ENCODE peak calls at places on chromosomes 13 and 19, in five cellular contexts. T is A549, O is tibial artery, A is BE2C, F is spleen. L is an unnamed sample.

GRCh38 chr13:101757446-101758039 is 305.1 kb downstream of the ITGBL1 start:
- DNase-seq in F (no peak), O (no peak), A (no peak), T (peak; percentile 45), L (no peak)

GRCh38 chr19:5969476-5969875 is 8.5 kb downstream of the RANBP3 start:
- DNase-seq in O (no peak), F (no peak), T (no peak), A (no peak), L (no peak)

GRCh38 chr13:42486711-42487198 is 87.2 kb upstream of the TNFSF11 start:
- DNase-seq in A (no peak), F (no peak), O (no peak), T (peak; percentile 17), L (peak; percentile 44)

GRCh38 chr19:6540918-6541689 is 10.3 kb downstream of the TNFSF9 start:
- DNase-seq in T (no peak), A (no peak), F (no peak), O (no peak), L (no peak)

GRCh38 chr19:9947441-9947840 is 11.1 kb upstream of the OLFM2 start:
- DNase-seq in F (no peak), T (no peak), A (no peak), O (no peak), L (no peak)

GRCh38 chr13:92436927-92437326 is 789.7 kb upstream of the GPC6 start:
- DNase-seq in F (no peak), T (no peak), O (no peak), A (no peak), L (no peak)

GRCh38 chr13:51643114-51643881 is 59.0 kb downstream of the WDFY2 start:
- DNase-seq in T (peak; percentile 66), O (no peak), A (no peak), F (no peak), L (peak; percentile 81)

GRCh38 chr13:41942462-41943094 is 18.3 kb downstream of the VWA8 start:
- DNase-seq in O (no peak), F (no peak), A (peak; percentile 20), T (peak; percentile 55), L (no peak)

GRCh38 chr19:46192990-46193650 is 36.4 kb upstream of the IGFL1 start:
- DNase-seq in T (peak; percentile 84), A (peak; percentile 62), F (no peak), O (peak; percentile 31), L (peak; percentile 86)

GRCh38 chr13:79901336-79901735 is 420.4 kb downstream of the NDFIP2 start:
- DNase-seq in A (peak; percentile 46), O (no peak), F (no peak), T (no peak), L (peak; percentile 31)

GRCh38 chr19:39053276-39054090 is 21.1 kb upstream of the FBXO27 start:
- DNase-seq in O (no peak), A (no peak), T (peak; percentile 68), F (no peak), L (no peak)

GRCh38 chr13:114119196-114119595 is 13.2 kb downstream of the RASA3 start:
- DNase-seq in A (no peak), F (no peak), O (no peak), T (peak; percentile 48), L (peak; percentile 92)

GRCh38 chr13:40152145-40152544 is 496.7 kb downstream of the COG6 start:
- DNase-seq in F (no peak), T (peak; percentile 63), A (no peak), O (peak; percentile 43), L (peak; percentile 23)

GRCh38 chr19:38892841-38893240 is 6.6 kb downstream of the SIRT2 start:
- DNase-seq in F (no peak), O (no peak), T (no peak), A (no peak), L (no peak)

GRCh38 chr13:44266305-44266704 is 107.3 kb upstream of the SERP2 start:
- DNase-seq in A (no peak), T (no peak), F (no peak), O (no peak), L (no peak)

GRCh38 chr13:99496322-99497142 is 4.7 kb upstream of the TM9SF2 start:
- DNase-seq in T (peak; percentile 84), O (peak; percentile 76), F (peak; percentile 84), A (peak; percentile 54), L (peak; percentile 99)

GRCh38 chr19:35347930-35348298 is 212 bp downstream of the FFAR1 start:
- DNase-seq in T (no peak), A (no peak), F (no peak), O (no peak), L (no peak)

GRCh38 chr13:37741536-37741935 is 128.0 kb downstream of the TRPC4 start:
- DNase-seq in F (no peak), A (no peak), O (no peak), T (no peak), L (no peak)

GRCh38 chr19:47381653-47382279 is 32.7 kb downstream of the DHX34 start:
- DNase-seq in A (no peak), T (no peak), F (peak; percentile 95), O (no peak), L (no peak)

DNA sequence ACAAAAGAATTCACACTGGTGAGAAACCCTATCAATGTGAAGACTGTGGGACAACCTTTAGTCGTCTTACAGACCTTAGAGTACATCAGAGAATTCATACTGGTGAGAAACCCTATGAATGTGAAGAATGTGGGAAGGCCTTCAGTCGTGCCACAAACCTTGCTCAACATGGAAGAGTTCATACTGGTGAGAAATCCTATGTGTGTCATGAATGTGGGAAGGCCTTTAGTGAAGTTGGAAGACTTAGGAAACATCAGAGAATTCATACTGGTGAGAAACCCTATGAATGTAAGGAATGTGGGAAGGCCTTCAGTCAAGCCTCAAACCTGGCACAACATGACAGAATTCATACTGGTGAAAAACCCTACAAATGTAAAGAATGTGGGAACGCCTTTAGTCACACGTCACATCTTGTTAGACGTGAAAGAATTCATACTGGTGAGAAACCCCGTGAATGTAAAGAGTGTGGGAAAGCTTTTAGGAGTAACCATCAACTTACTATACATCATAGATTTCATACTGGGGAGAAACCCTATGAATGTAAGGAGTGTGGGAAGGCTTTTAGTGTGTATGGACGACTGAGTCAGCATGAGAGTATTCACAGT is 24.0 kb upstream of the ZNF573 start:
- DNase-seq in O (no peak), A (no peak), F (no peak), T (peak; percentile 24), L (no peak)
- H3K9me3 ChIP-seq in O (peaks cover 78% of the 10 kb centered on the region), A (peaks cover 5% of the 10 kb centered on the region), F (peaks cover 100% of the 10 kb centered on the region), T (peaks cover 99% of the 10 kb centered on the region), L (peaks cover 37% of the 10 kb centered on the region)

GRCh38 chr13:26953273-26953672 is 192.7 kb upstream of the GPR12 start:
- DNase-seq in A (no peak), F (no peak), O (no peak), T (no peak), L (no peak)

GRCh38 chr13:26950968-26951367 is 190.4 kb upstream of the GPR12 start:
- DNase-seq in A (no peak), O (no peak), F (no peak), T (no peak), L (no peak)

GRCh38 chr13:26951581-26952177 is 191.1 kb upstream of the GPR12 start:
- DNase-seq in T (no peak), F (no peak), O (no peak), A (no peak), L (no peak)

GRCh38 chr13:26950546-26950945 is 190.0 kb upstream of the GPR12 start:
- DNase-seq in T (no peak), A (no peak), F (no peak), O (no peak), L (no peak)

GRCh38 chr13:26952551-26953138 is 192.1 kb upstream of the GPR12 start:
- DNase-seq in A (no peak), F (no peak), T (no peak), O (no peak), L (no peak)
- H3K4me1 ChIP-seq in A (no peaks in the 10 kb centered on the region), F (no peaks in the 10 kb centered on the region), T (no peaks in the 10 kb centered on the region), O (no peaks in the 10 kb centered on the region), L (no peaks in the 10 kb centered on the region)

GRCh38 chr19:28727835-28728159 is 485.2 kb downstream of the UQCRFS1 start:
- DNase-seq in O (no peak), F (no peak), T (no peak), A (no peak), L (no peak)

GRCh38 chr19:28731113-28731512 is 481.8 kb downstream of the UQCRFS1 start:
- DNase-seq in F (no peak), O (no peak), A (no peak), T (no peak), L (no peak)

GRCh38 chr19:28726533-28726932 is 486.4 kb downstream of the UQCRFS1 start:
- DNase-seq in F (no peak), O (no peak), A (no peak), T (no peak), L (no peak)

GRCh38 chr19:28731577-28731976 is 481.4 kb downstream of the UQCRFS1 start:
- DNase-seq in T (no peak), O (no peak), F (no peak), A (no peak), L (no peak)

GRCh38 chr19:28727133-28727834 is 485.7 kb downstream of the UQCRFS1 start:
- DNase-seq in A (no peak), T (no peak), O (no peak), F (peak; percentile 53), L (no peak)
- H3K4me3 ChIP-seq in A (no peak overlapping the region), T (no peak overlapping the region), O (no peak overlapping the region), F (no peak overlapping the region), L (no peak overlapping the region)

GRCh38 chr19:50043967-50044366 is 18.2 kb downstream of the ZNF473 start:
- DNase-seq in T (no peak), F (no peak), A (no peak), O (no peak), L (no peak)

GRCh38 chr19:50042363-50043024 is 16.7 kb downstream of the ZNF473 start:
- DNase-seq in F (no peak), A (no peak), O (no peak), T (no peak), L (no peak)

GRCh38 chr19:50047686-50048085 is 21.9 kb downstream of the ZNF473 start:
- DNase-seq in O (no peak), A (no peak), F (no peak), T (no peak), L (no peak)

GRCh38 chr19:50046649-50047503 is 21.1 kb downstream of the ZNF473 start:
- DNase-seq in O (peak; percentile 66), T (peak; percentile 65), F (no peak), A (peak; percentile 76), L (no peak)

DNA sequence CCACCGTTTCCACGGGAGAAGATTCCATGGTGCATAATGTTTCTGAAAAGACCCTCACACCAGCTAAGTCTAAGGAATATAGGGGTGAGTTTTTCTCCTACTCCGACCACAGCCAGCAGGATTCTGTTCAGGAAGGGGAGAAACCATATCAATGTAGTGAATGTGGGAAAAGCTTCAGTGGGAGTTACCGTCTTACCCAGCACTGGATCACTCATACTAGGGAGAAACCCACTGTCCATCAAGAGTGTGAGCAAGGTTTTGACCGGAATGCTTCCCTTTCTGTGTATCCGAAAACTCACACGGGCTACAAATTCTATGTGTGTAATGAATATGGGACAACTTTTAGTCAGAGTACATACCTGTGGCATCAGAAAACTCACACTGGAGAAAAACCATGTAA is 19.1 kb downstream of the ZNF473 start:
- DNase-seq in A (no peak), O (no peak), F (no peak), T (no peak), L (no peak)
- H3K9me3 ChIP-seq in A (peaks cover 4% of the 10 kb centered on the region), O (peaks cover 66% of the 10 kb centered on the region), F (peaks cover 40% of the 10 kb centered on the region), T (peaks cover 100% of the 10 kb centered on the region), L (peaks cover 57% of the 10 kb centered on the region)